ENCODE peak calls at places on chromosomes 7 and 10, in five cellular contexts. M is glutamatergic neuron; D is iPS-NIHi11; G is stimulated activated CD4-positive, alpha-beta T cell treated with anti-CD3 and anti-CD28 coated beads, Interleukin-4, amount 100 ng/mL, for 4 hours; N is GM23248. X is an unnamed sample.

GRCh38 chr10:33337335-33337854 is 2.9 kb upstream of the NRP1 start:
- DNase-seq in M (no peak), N (peak; percentile 75), D (peak; percentile 25), G (no peak), X (no peak)

GRCh38 chr7:44212581-44213184 is 11.9 kb downstream of the YKT6 start:
- DNase-seq in G (no peak), M (no peak), D (no peak), N (no peak), X (no peak)

GRCh38 chr7:83365746-83366145 is 203.1 kb upstream of the PCLO start:
- DNase-seq in D (no peak), M (no peak), N (peak; percentile 28), G (no peak), X (no peak)

GRCh38 chr7:131057015-131057518 is 270.6 kb upstream of the MKLN1 start:
- DNase-seq in N (peak; percentile 41), M (no peak), G (no peak), D (no peak), X (no peak)

GRCh38 chr10:133334495-133335237 is 2.0 kb downstream of the CALY start:
- DNase-seq in N (peak; percentile 58), M (peak; percentile 61), G (peak; percentile 46), D (peak; percentile 70), X (no peak)

GRCh38 chr7:24757799-24758275 is 573 bp upstream of the GSDME start:
- DNase-seq in N (peak; percentile 77), M (no peak), G (no peak), D (peak; percentile 32), X (no peak)

GRCh38 chr10:5811387-5811821 is 1.8 kb downstream of the GDI2 start:
- DNase-seq in N (peak; percentile 68), D (no peak), M (no peak), G (no peak), X (no peak)

GRCh38 chr7:96418600-96418999 is 96.7 kb upstream of the SLC25A13 start:
- DNase-seq in M (no peak), G (no peak), D (no peak), N (no peak), X (no peak)

GRCh38 chr7:38660427-38661099 is 29.4 kb upstream of the AMPH start:
- DNase-seq in N (peak; percentile 81), M (no peak), D (peak; percentile 68), G (no peak), X (no peak)

GRCh38 chr7:155071121-155071651 is 1.1 kb downstream of the HTR5A start:
- DNase-seq in N (no peak), M (no peak), D (no peak), G (no peak), X (no peak)

GRCh38 chr7:131454538-131454937 is 101.9 kb downstream of the PODXL start:
- DNase-seq in G (no peak), N (no peak), D (no peak), M (no peak), X (no peak)

GRCh38 chr10:17232276-17232987 is 4.4 kb downstream of the VIM start:
- DNase-seq in G (no peak), N (peak; percentile 73), D (no peak), M (no peak), X (no peak)

GRCh38 chr7:155767562-155768437 is 44.5 kb downstream of the SHH start:
- DNase-seq in G (no peak), D (no peak), N (no peak), M (no peak), X (no peak)

GRCh38 chr10:34219860-34220518 is 595.1 kb downstream of the PARD3 start:
- DNase-seq in D (no peak), M (no peak), N (no peak), G (no peak), X (no peak)

GRCh38 chr7:108097703-108098102 is 32.5 kb downstream of the LAMB4 start:
- DNase-seq in G (no peak), D (peak; percentile 25), M (no peak), N (peak; percentile 31), X (no peak)

GRCh38 chr7:70710011-70710480 is 421.9 kb upstream of the GALNT17 start:
- DNase-seq in D (no peak), N (peak; percentile 63), G (no peak), M (no peak), X (no peak)

GRCh38 chr10:25501912-25502311 is 327.1 kb downstream of the GPR158 start:
- DNase-seq in D (no peak), M (no peak), G (no peak), N (no peak), X (no peak)

GRCh38 chr7:42661312-42661711 is 250.6 kb downstream of the C7orf25 start:
- DNase-seq in G (no peak), M (no peak), N (peak; percentile 85), D (no peak), X (no peak)

GRCh38 chr10:28496481-28496961 is 36.4 kb upstream of the WAC start:
- DNase-seq in G (no peak), N (no peak), D (peak; percentile 39), M (no peak), X (no peak)

GRCh38 chr10:98224509-98224908 is 43.5 kb downstream of the LOXL4 start:
- DNase-seq in N (peak; percentile 49), M (no peak), D (no peak), G (no peak), X (no peak)

GRCh38 chr7:2602736-2603387 is 28.9 kb upstream of the TTYH3 start:
- DNase-seq in M (no peak), G (no peak), N (no peak), D (no peak), X (no peak)

GRCh38 chr7:113085781-113086390 is 741 bp downstream of the GPR85 start:
- DNase-seq in M (no peak), N (peak; percentile 46), G (no peak), D (no peak), X (no peak)

GRCh38 chr7:81776972-81777371 is 7.1 kb upstream of the HGF start:
- DNase-seq in D (peak; percentile 29), N (no peak), G (no peak), M (no peak), X (no peak)

GRCh38 chr7:26081627-26082026 is 70.4 kb upstream of the NFE2L3 start:
- DNase-seq in G (no peak), N (no peak), D (peak; percentile 25), M (peak; percentile 51), X (no peak)

GRCh38 chr7:45161138-45161537 is 3.5 kb downstream of the RAMP3 start:
- DNase-seq in G (no peak), M (no peak), D (no peak), N (no peak), X (no peak)

GRCh38 chr7:108226723-108227359 is 96.7 kb upstream of the LAMB4 start:
- DNase-seq in M (no peak), G (no peak), D (no peak), N (no peak), X (no peak)

GRCh38 chr7:78215199-78215598 is 416.6 kb downstream of the PHTF2 start:
- DNase-seq in N (no peak), G (no peak), D (no peak), M (no peak), X (no peak)

GRCh38 chr7:132575336-132575986 is 809 bp downstream of the PLXNA4 start:
- DNase-seq in N (peak; percentile 73), M (peak; percentile 63), D (peak; percentile 52), G (no peak), X (no peak)

GRCh38 chr7:2862831-2863361 is 18.8 kb upstream of the GNA12 start:
- DNase-seq in M (no peak), D (no peak), N (no peak), G (no peak), X (no peak)

GRCh38 chr7:43954524-43955228 is 28.4 kb downstream of the UBE2D4 start:
- DNase-seq in D (peak; percentile 76), M (peak; percentile 38), G (peak; percentile 5), N (peak; percentile 77), X (peak; percentile 21)

GRCh38 chr10:30463944-30464451 is 30.0 kb downstream of the MAP3K8 start:
- DNase-seq in G (no peak), M (no peak), D (no peak), N (peak; percentile 36), X (no peak)

GRCh38 chr10:17227367-17228080 is 517 bp upstream of the VIM start:
- DNase-seq in D (no peak), N (peak; percentile 70), G (no peak), M (no peak), X (no peak)

GRCh38 chr7:19772858-19773337 is 519 bp downstream of the TMEM196 start:
- DNase-seq in N (peak; percentile 59), G (no peak), D (peak; percentile 69), M (peak; percentile 40), X (no peak)

GRCh38 chr10:112759519-112759918 is 190.5 kb upstream of the TCF7L2 start:
- DNase-seq in G (no peak), D (no peak), M (no peak), N (no peak), X (no peak)

GRCh38 chr10:35359873-35360272 is 23.6 kb downstream of the CCNY start:
- DNase-seq in G (no peak), N (no peak), M (no peak), D (no peak), X (no peak)

GRCh38 chr10:132684164-132684891 is 101.6 kb downstream of the NKX6-2 start:
- DNase-seq in N (peak; percentile 46), M (no peak), G (peak; percentile 21), D (no peak), X (no peak)

GRCh38 chr10:132363921-132364593 is 32.1 kb downstream of the LRRC27 start:
- DNase-seq in G (no peak), M (no peak), N (peak; percentile 44), D (no peak), X (no peak)

GRCh38 chr7:92763636-92764423 is 72.5 kb downstream of the CDK6 start:
- DNase-seq in M (no peak), N (peak; percentile 78), D (peak; percentile 76), G (no peak), X (peak; percentile 38)

GRCh38 chr7:35605760-35606159 is 89.2 kb downstream of the HERPUD2 start:
- DNase-seq in M (no peak), D (no peak), N (peak; percentile 66), G (no peak), X (no peak)